ENCODE peak calls at places on chromosomes 1 and 21, in six cellular contexts. Y, C, W, K, R and O are unnamed samples.

GRCh38 chr1:174023438-174023837 is 1.3 kb upstream of the RC3H1 start:
- DNase-seq in Y (peak; percentile 59), C (no peak), W (peak; percentile 81), K (peak; percentile 27), R (no peak), O (peak; percentile 22)

GRCh38 chr1:7552402-7552801 is 218.7 kb upstream of the VAMP3 start:
- DNase-seq in Y (no peak), C (peak; percentile 26), W (no peak), K (peak; percentile 31), R (no peak), O (peak; percentile 56)

GRCh38 chr1:41356752-41357151 is 4.5 kb upstream of the FOXO6 start:
- DNase-seq in Y (no peak), C (no peak), W (no peak), K (no peak), R (no peak), O (peak; percentile 2)

GRCh38 chr1:203287109-203287893 is 18.0 kb upstream of the BTG2 start:
- DNase-seq in Y (no peak), C (peak; percentile 89), W (no peak), K (peak; percentile 40), R (peak; percentile 94), O (no peak)

GRCh38 chr1:94739521-94740061 is 80.6 kb upstream of the SLC44A3 start:
- DNase-seq in Y (peak; percentile 76), C (no peak), W (no peak), K (peak; percentile 93), R (no peak), O (no peak)

GRCh38 chr1:21299780-21300395 is 9.6 kb upstream of the ECE1 start:
- DNase-seq in Y (no peak), C (no peak), W (no peak), K (no peak), R (no peak), O (no peak)

GRCh38 chr1:167617100-167617949 is 12.7 kb upstream of the RCSD1 start:
- DNase-seq in Y (no peak), C (peak; percentile 46), W (peak; percentile 16), K (peak; percentile 74), R (peak; percentile 74), O (no peak)

GRCh38 chr1:113372546-113372945 is 17.8 kb upstream of the MAGI3 start:
- DNase-seq in Y (no peak), C (no peak), W (no peak), K (no peak), R (no peak), O (no peak)

GRCh38 chr1:156797212-156797871 is 19.3 kb downstream of the SH2D2A start:
- DNase-seq in Y (peak; percentile 85), C (peak; percentile 49), W (peak; percentile 68), K (peak; percentile 70), R (no peak), O (no peak)

GRCh38 chr1:79262745-79263258 is 256.3 kb upstream of the ADGRL4 start:
- DNase-seq in Y (no peak), C (no peak), W (no peak), K (no peak), R (no peak), O (no peak)

GRCh38 chr1:204842892-204843291 is 27.8 kb upstream of the NFASC start:
- DNase-seq in Y (no peak), C (peak; percentile 66), W (no peak), K (no peak), R (no peak), O (no peak)

GRCh38 chr1:153608742-153609584 is 4.0 kb downstream of the S100A16 start:
- DNase-seq in Y (peak; percentile 99), C (peak; percentile 73), W (peak; percentile 88), K (peak; percentile 95), R (no peak), O (peak; percentile 75)

GRCh38 chr1:116375884-116376733 is 3.1 kb downstream of the ATP1A1 start:
- DNase-seq in Y (peak; percentile 89), C (peak; percentile 58), W (peak; percentile 46), K (peak; percentile 93), R (no peak), O (peak; percentile 78)

GRCh38 chr1:235838021-235838420 is 28.7 kb downstream of the LYST start:
- DNase-seq in Y (no peak), C (no peak), W (no peak), K (no peak), R (no peak), O (no peak)

GRCh38 chr1:235843458-235843857 is 23.2 kb downstream of the LYST start:
- DNase-seq in Y (peak; percentile 71), C (no peak), W (peak; percentile 45), K (peak; percentile 64), R (no peak), O (no peak)

GRCh38 chr1:235844776-235845175 is 21.9 kb downstream of the LYST start:
- DNase-seq in Y (no peak), C (no peak), W (no peak), K (no peak), R (no peak), O (no peak)

DNA sequence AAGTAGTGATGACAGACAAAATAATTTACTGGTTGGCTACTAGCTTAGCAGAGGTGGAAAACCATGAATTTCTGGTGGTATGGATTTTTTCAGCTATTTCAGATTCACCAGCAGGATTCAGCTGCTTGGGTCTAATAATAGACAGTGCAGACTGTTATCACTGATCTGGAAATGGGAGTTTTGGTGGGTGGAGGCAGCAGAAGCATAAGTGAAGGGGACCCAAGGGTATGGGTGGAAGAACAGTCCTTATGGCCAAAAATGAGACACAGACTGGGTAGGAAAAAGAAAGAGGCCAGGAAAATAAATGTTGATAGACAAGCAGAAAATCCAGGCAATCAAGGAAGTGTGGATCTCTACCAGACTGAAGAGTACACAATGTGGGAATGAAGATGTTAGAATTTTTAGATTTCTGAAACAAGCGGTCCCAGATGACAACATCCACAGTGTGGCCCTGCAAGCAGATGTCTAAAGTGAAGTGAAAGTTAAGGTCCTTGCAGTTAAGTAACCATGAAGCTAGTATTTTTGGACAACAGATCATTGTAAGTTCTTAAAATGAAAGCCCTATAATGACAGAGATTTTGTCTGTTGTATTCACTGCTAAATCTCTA is 24.7 kb downstream of the LYST start:
- DNase-seq in Y (no peak), C (no peak), W (no peak), K (no peak), R (no peak), O (no peak)
- H3K4me3 ChIP-seq in Y (no peak overlapping the region), C (no peak overlapping the region), W (no peak overlapping the region), K (no peak overlapping the region), R (no peak overlapping the region), O (no peak overlapping the region)

DNA sequence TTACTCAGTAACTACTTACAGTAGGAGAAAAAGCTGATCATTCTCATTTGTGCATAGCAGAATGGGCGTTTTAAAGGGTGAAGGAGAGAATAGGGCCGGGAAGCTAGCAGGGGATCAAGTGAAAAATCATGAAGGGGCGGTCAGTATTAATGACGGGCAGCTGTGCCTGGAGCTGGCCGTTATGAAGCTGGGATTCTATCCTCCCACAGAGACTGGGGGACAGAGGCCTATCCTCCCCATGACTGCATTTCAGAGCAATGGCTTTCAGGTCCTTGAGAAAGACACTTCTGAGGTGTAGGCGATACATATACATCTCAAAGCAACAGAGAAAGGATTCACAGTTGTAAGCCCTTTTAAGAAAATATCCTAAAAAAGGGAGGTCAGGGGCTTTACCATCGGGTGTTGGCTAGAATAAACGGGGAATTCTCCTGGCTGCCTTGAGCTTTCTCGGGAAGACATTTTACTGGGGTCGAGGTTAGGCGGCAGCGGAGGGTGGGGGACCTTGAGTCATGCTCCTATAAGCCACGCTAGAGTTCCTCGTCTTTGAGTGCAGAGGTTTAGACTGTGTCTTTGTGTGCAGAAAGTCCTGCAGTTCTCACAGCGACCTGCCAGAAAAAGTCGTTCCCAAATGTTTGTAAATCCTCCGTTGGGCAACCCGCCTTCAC is 564 bp upstream of the MTARC2 start:
- DNase-seq in Y (no peak), C (no peak), W (no peak), K (no peak), R (no peak), O (no peak)
- H3K4me3 ChIP-seq in Y (peak overlapping the region; percentile 88), C (peak overlapping the region; percentile 83), W (peak overlapping the region; percentile 86), K (peak overlapping the region; percentile 73), R (peak overlapping the region; percentile 72), O (peak overlapping the region; percentile 63)

GRCh38 chr21:44914176-44914874 is 6.4 kb downstream of the ITGB2 start:
- DNase-seq in Y (no peak), C (peak; percentile 43), W (no peak), K (no peak), R (peak; percentile 52), O (no peak)
- H3K4me3 ChIP-seq in Y (no peak overlapping the region), C (no peak overlapping the region), W (no peak overlapping the region), K (no peak overlapping the region), R (peak overlapping the region; percentile 24), O (no peak overlapping the region)

GRCh38 chr21:36693144-36694040 is 5.5 kb upstream of the SIM2 start:
- DNase-seq in Y (no peak), C (no peak), W (no peak), K (no peak), R (no peak), O (no peak)
- H3K4me3 ChIP-seq in Y (no peak overlapping the region), C (no peak overlapping the region), W (no peak overlapping the region), K (no peak overlapping the region), R (no peak overlapping the region), O (no peak overlapping the region)

GRCh38 chr1:117608758-117609157 is 2.9 kb downstream of the TENT5C start:
- DNase-seq in Y (no peak), C (no peak), W (no peak), K (no peak), R (no peak), O (no peak)
- H3K4me3 ChIP-seq in Y (no peak overlapping the region), C (no peak overlapping the region), W (no peak overlapping the region), K (no peak overlapping the region), R (no peak overlapping the region), O (no peak overlapping the region)

GRCh38 chr1:11417162-11417561 is 61.8 kb upstream of the DISP3 start:
- DNase-seq in Y (no peak), C (no peak), W (no peak), K (no peak), R (no peak), O (no peak)
- H3K4me3 ChIP-seq in Y (no peak overlapping the region), C (no peak overlapping the region), W (no peak overlapping the region), K (no peak overlapping the region), R (no peak overlapping the region), O (no peak overlapping the region)

DNA sequence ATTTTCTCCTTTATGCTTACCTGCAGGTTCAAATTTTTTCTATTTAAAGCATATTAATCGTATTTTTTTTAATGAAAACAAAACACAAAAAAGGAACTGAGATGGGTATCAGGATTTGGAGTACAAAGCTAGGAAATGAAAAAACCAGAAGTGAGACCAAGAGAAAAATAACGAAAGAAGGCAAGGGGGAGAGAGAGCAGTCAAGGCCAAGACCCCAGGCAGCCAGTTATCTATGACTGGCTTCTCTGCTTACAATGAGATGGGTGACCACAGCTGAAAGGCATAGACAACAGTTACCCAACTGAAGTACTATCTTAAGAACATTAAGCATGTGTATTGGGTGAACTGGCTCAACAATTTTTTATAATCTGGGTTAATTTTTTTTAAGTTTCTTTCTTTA is 123.1 kb upstream of the DAB1 start:
- DNase-seq in Y (no peak), C (no peak), W (no peak), K (no peak), R (no peak), O (no peak)
- H3K4me3 ChIP-seq in Y (no peak overlapping the region), C (no peak overlapping the region), W (no peak overlapping the region), K (no peak overlapping the region), R (no peak overlapping the region), O (no peak overlapping the region)